ENCODE peak calls at places on chromosomes 6 and 20, in nine cellular contexts. A is activated naive CD8-positive, alpha-beta T cell treated with anti-CD3 and anti-CD28 coated beads, Interleukin-2, amount 50 U/mL, for 24 hours; P is SW480; R is CD8-positive, alpha-beta T cell; S is AG04450; U is HEK293T; N is nephron progenitor cell; F is trophoblast cell; L is left lung. K is an unnamed sample.

GRCh38 chr6:16028966-16029365 is 99.9 kb upstream of the MYLIP start:
- DNase-seq in A (no peak), F (no peak), N (no peak), P (no peak), S (no peak), U (no peak), L (no peak), R (no peak), K (no peak)

GRCh38 chr20:46206025-46206424 is 87.9 kb downstream of the CD40 start:
- DNase-seq in F (peak; percentile 42), S (no peak), R (no peak), N (no peak), U (no peak), P (peak; percentile 66), A (peak; percentile 8), L (no peak), K (no peak)

GRCh38 chr6:111662192-111662793 is 56.6 kb upstream of the TRAF3IP2 start:
- DNase-seq in N (no peak), A (no peak), S (no peak), R (no peak), F (no peak), P (no peak), L (no peak), U (no peak), K (no peak)

GRCh38 chr6:155645328-155645727 is 189.7 kb upstream of the NOX3 start:
- DNase-seq in A (no peak), S (no peak), R (no peak), P (peak; percentile 6), L (no peak), U (no peak), N (no peak), F (no peak), K (no peak)

GRCh38 chr20:571754-572331 is 28.3 kb upstream of the CSNK2A1 start:
- DNase-seq in N (peak; percentile 66), P (peak; percentile 52), U (no peak), L (peak; percentile 73), S (no peak), R (no peak), A (no peak), F (peak; percentile 19), K (peak; percentile 50)

GRCh38 chr6:157530126-157530525 is 149.1 kb downstream of the ZDHHC14 start:
- DNase-seq in F (no peak), L (no peak), S (no peak), R (no peak), P (no peak), N (no peak), U (no peak), A (no peak), K (no peak)

GRCh38 chr6:169848946-169849345 is 97.5 kb downstream of the ERMARD start:
- DNase-seq in A (no peak), R (no peak), U (no peak), S (no peak), F (no peak), N (no peak), L (no peak), P (no peak), K (no peak)

GRCh38 chr6:144162977-144163376 is 12.7 kb downstream of the STX11 start:
- DNase-seq in R (no peak), S (no peak), N (no peak), A (no peak), L (no peak), U (no peak), P (no peak), F (peak; percentile 20), K (no peak)

GRCh38 chr6:39790772-39791171 is 1.4 kb upstream of the DAAM2 start:
- DNase-seq in N (no peak), L (no peak), R (no peak), P (no peak), S (no peak), F (peak; percentile 11), A (no peak), U (no peak), K (no peak)

GRCh38 chr6:113694278-113695077 is 162.7 kb upstream of the MARCKS start:
- DNase-seq in L (no peak), R (no peak), P (no peak), U (no peak), N (no peak), F (peak; percentile 38), A (no peak), S (no peak), K (no peak)

GRCh38 chr6:107348224-107348623 is 111.1 kb downstream of the PDSS2 start:
- DNase-seq in L (no peak), R (no peak), P (no peak), U (no peak), F (no peak), S (no peak), A (no peak), N (no peak), K (no peak)

GRCh38 chr6:157613011-157613522 is 210.0 kb upstream of the SNX9 start:
- DNase-seq in L (no peak), F (peak; percentile 50), U (no peak), S (peak; percentile 64), A (no peak), P (peak; percentile 14), N (no peak), R (no peak), K (no peak)

GRCh38 chr6:35203680-35204079 is 10.1 kb upstream of the SCUBE3 start:
- DNase-seq in S (no peak), A (no peak), N (no peak), U (no peak), L (no peak), F (no peak), P (no peak), R (no peak), K (no peak)

GRCh38 chr6:158039571-158040050 is 57.9 kb downstream of the SYNJ2 start:
- DNase-seq in P (no peak), R (no peak), U (no peak), L (no peak), S (no peak), F (peak; percentile 59), N (no peak), A (no peak), K (no peak)

GRCh38 chr20:58208944-58209343 is 19.5 kb downstream of the ANKRD60 start:
- DNase-seq in A (no peak), S (no peak), L (no peak), U (no peak), F (no peak), N (no peak), R (no peak), P (no peak), K (no peak)

GRCh38 chr6:107540465-107540857 is 50.5 kb downstream of the SOBP start:
- DNase-seq in P (no peak), S (no peak), F (no peak), U (no peak), R (no peak), N (no peak), L (no peak), A (no peak), K (no peak)